ENCODE peak calls at places on chromosomes 11 and 22, in seven cellular contexts. C is stomach, H is tibial nerve, Y is A549, P is SK-N-SH, Q is H1, W is sigmoid colon. Z is an unnamed sample.
A peak's percentile ranks its signal among the peaks of the same experiment; 100 is the strongest.

GRCh38 chr11:112605093-112605666 is 344.5 kb upstream of the PLET1 start:
- DNase-seq in C (no peak), H (no peak), Y (no peak), P (no peak), Q (no peak), W (no peak), Z (no peak)

GRCh38 chr11:57680552-57680874 is 12.6 kb downstream of the ZDHHC5 start:
- DNase-seq in C (no peak), H (no peak), Y (no peak), P (no peak), Q (no peak), W (no peak), Z (no peak)

GRCh38 chr11:13487661-13488030 is 8.2 kb downstream of the PTH start:
- DNase-seq in C (no peak), H (no peak), Y (peak; percentile 49), P (no peak), Q (peak; percentile 49), W (no peak), Z (no peak)

GRCh38 chr11:121105063-121105480 is 4.0 kb downstream of the TECTA start:
- DNase-seq in C (no peak), H (peak; percentile 59), Y (no peak), P (no peak), Q (no peak), W (peak; percentile 85), Z (no peak)

GRCh38 chr11:125390949-125391348 is 105.1 kb downstream of the FEZ1 start:
- DNase-seq in C (no peak), H (no peak), Y (no peak), P (peak; percentile 60), Q (no peak), W (peak; percentile 2), Z (no peak)

GRCh38 chr22:26460202-26460601 is 23.4 kb downstream of the HPS4 start:
- DNase-seq in C (no peak), H (no peak), Y (no peak), P (no peak), Q (no peak), W (no peak), Z (no peak)

GRCh38 chr11:44188643-44189042 is 93.2 kb downstream of the EXT2 start:
- DNase-seq in C (no peak), H (no peak), Y (no peak), P (no peak), Q (no peak), W (no peak), Z (no peak)

GRCh38 chr11:65486570-65487466 is 12.0 kb upstream of the MALAT1 start:
- DNase-seq in C (no peak), H (no peak), Y (no peak), P (no peak), Q (no peak), W (peak; percentile 64), Z (no peak)

GRCh38 chr22:47943729-47944700 is 1181.6 kb downstream of the TBC1D22A start:
- DNase-seq in C (no peak), H (no peak), Y (no peak), P (no peak), Q (no peak), W (no peak), Z (no peak)

GRCh38 chr11:71322192-71322735 is 69.9 kb upstream of the SHANK2 start:
- DNase-seq in C (no peak), H (no peak), Y (no peak), P (no peak), Q (no peak), W (no peak), Z (no peak)

GRCh38 chr11:7480132-7480531 is 5.2 kb upstream of the OLFML1 start:
- DNase-seq in C (no peak), H (no peak), Y (no peak), P (no peak), Q (no peak), W (no peak), Z (no peak)

GRCh38 chr11:121246769-121247035 is 45.9 kb upstream of the SC5D start:
- DNase-seq in C (no peak), H (no peak), Y (no peak), P (no peak), Q (no peak), W (no peak), Z (no peak)

GRCh38 chr11:30282289-30282631 is 40.6 kb upstream of the ARL14EP start:
- DNase-seq in C (no peak), H (no peak), Y (no peak), P (no peak), Q (no peak), W (no peak), Z (peak; percentile 18)

GRCh38 chr22:31891366-31892079 is 52.8 kb upstream of the YWHAH start:
- DNase-seq in C (no peak), H (no peak), Y (no peak), P (peak; percentile 59), Q (no peak), W (no peak), Z (no peak)

GRCh38 chr11:67507242-67507890 is 596 bp downstream of the CDK2AP2 start:
- DNase-seq in C (peak; percentile 82), H (peak; percentile 62), Y (peak; percentile 54), P (no peak), Q (no peak), W (peak; percentile 88), Z (peak; percentile 89)

GRCh38 chr11:112751763-112752162 is 209.5 kb upstream of the NCAM1 start:
- DNase-seq in C (no peak), H (no peak), Y (no peak), P (no peak), Q (no peak), W (peak; percentile 11), Z (no peak)

GRCh38 chr11:96001037-96001436 is 77.1 kb upstream of the MTMR2 start:
- DNase-seq in C (peak; percentile 52), H (peak; percentile 94), Y (no peak), P (no peak), Q (no peak), W (peak; percentile 94), Z (peak; percentile 60)

GRCh38 chr11:64563966-64564365 is 27.1 kb upstream of the SLC22A12 start:
- DNase-seq in C (no peak), H (no peak), Y (no peak), P (no peak), Q (no peak), W (no peak), Z (no peak)

GRCh38 chr11:76701701-76702100 is 31.2 kb upstream of the LRRC32 start:
- DNase-seq in C (no peak), H (no peak), Y (no peak), P (no peak), Q (no peak), W (no peak), Z (no peak)

GRCh38 chr11:77094841-77095365 is 7.7 kb upstream of the OMP start:
- DNase-seq in C (no peak), H (no peak), Y (no peak), P (no peak), Q (no peak), W (peak; percentile 40), Z (no peak)

GRCh38 chr22:36026741-36027140 is 1.9 kb downstream of the RBFOX2 start:
- DNase-seq in C (no peak), H (no peak), Y (no peak), P (no peak), Q (no peak), W (no peak), Z (no peak)

GRCh38 chr11:44010789-44011251 is 37.0 kb upstream of the ACCSL start:
- DNase-seq in C (no peak), H (no peak), Y (no peak), P (no peak), Q (no peak), W (peak; percentile 53), Z (no peak)

GRCh38 chr11:60345489-60345888 is 18.4 kb downstream of the MS4A6E start:
- DNase-seq in C (peak; percentile 46), H (no peak), Y (no peak), P (no peak), Q (peak; percentile 64), W (no peak), Z (peak; percentile 37)

GRCh38 chr11:69293087-69293486 is 868 bp upstream of the MYEOV start:
- DNase-seq in C (no peak), H (no peak), Y (no peak), P (no peak), Q (no peak), W (no peak), Z (no peak)

GRCh38 chr11:69295079-69295994 is 1.4 kb downstream of the MYEOV start:
- DNase-seq in C (no peak), H (no peak), Y (no peak), P (no peak), Q (no peak), W (no peak), Z (no peak)

GRCh38 chr11:69292221-69292648 is 1.7 kb upstream of the MYEOV start:
- DNase-seq in C (no peak), H (no peak), Y (no peak), P (no peak), Q (peak; percentile 84), W (no peak), Z (peak; percentile 50)

GRCh38 chr11:69294621-69295078 is 695 bp downstream of the MYEOV start:
- DNase-seq in C (no peak), H (no peak), Y (no peak), P (no peak), Q (no peak), W (no peak), Z (no peak)

GRCh38 chr11:69293819-69294505 is at the start of gene MYEOV:
- DNase-seq in C (peak; percentile 67), H (no peak), Y (peak; percentile 93), P (peak; percentile 78), Q (peak; percentile 80), W (no peak), Z (peak; percentile 81)
- TF ChIP-seq EP300 in C (no peak), H (no peak), Y (no peak), P (no peak), Q (no peak), W (no peak), Z (no peak)

GRCh38 chr22:20315337-20316216 is 4.3 kb downstream of the DGCR6L start:
- DNase-seq in C (peak; percentile 21), H (peak; percentile 1), Y (no peak), P (no peak), Q (peak; percentile 39), W (no peak), Z (peak; percentile 5)
- H3K4me3 ChIP-seq in C (no peak overlapping the region), H (no peak overlapping the region), Y (no peak overlapping the region), P (no peak overlapping the region), Q (no peak overlapping the region), W (no peak overlapping the region), Z (no peak overlapping the region)

GRCh38 chr11:83454674-83455073 is 168.5 kb upstream of the CCDC90B start:
- DNase-seq in C (no peak), H (no peak), Y (no peak), P (no peak), Q (no peak), W (no peak), Z (no peak)
- H3K4me1 ChIP-seq in C (no peaks in the 10 kb centered on the region), H (no peaks in the 10 kb centered on the region), Y (no peaks in the 10 kb centered on the region), P (peaks cover 2% of the 10 kb centered on the region), Q (no peaks in the 10 kb centered on the region), W (no peaks in the 10 kb centered on the region), Z (no peaks in the 10 kb centered on the region)

DNA sequence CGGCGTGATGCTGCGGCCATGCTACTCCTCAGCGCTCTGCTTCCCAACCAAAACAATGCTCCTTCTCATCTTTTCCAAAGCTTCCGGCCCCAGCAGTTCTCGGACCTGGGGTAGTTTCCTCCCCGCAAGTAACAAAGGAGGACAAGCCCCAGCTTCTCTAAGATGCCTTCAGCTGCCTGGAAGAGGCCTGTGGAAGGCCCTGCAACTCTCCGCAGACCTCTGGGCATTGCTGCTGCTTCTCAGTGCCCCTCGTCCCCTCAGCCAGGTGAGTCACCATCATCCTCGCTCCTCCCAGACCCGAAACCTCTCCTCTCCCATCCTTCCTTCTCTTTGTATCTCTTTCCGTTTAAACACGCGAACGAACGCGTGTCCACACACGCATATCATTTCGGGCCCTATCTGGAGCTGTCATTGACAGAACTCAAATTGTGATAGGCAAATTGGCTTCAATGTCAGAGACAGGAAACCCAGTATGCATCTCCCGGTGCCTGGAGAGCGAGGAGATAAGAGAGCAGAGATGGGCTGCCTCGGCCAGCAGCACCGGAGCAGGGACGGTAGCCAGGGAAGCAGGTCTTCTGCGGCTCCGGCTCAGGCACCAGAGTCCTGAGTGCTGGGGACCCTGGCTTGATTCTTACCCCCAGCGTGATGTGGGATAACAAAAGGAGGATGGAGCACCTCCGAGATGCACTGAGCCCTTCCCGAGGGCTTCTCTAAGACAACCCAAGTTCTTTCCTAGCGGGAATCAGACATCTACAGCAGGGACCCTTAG is 22.0 kb upstream of the JAM3 start:
- DNase-seq in C (no peak), H (no peak), Y (no peak), P (no peak), Q (no peak), W (no peak), Z (no peak)
- TF ChIP-seq EP300 in C (no peak), H (no peak), Y (no peak), P (no peak), Q (no peak), W (no peak), Z (no peak)

Z was measured in transverse colon.